ENCODE peak calls at places on chromosomes 12 and 14, in six cellular contexts. B, J, H, A, U and V are unnamed samples.

GRCh38 chr12:95227818-95228356 is 10.3 kb downstream of the VEZT start:
- DNase-seq in B (no peak), J (no peak), H (no peak), A (no peak), U (no peak), V (no peak)

GRCh38 chr12:75842119-75842518 is 189.5 kb downstream of the PHLDA1 start:
- DNase-seq in B (no peak), J (no peak), H (no peak), A (no peak), U (no peak), V (no peak)

GRCh38 chr14:63654346-63654745 is 12.7 kb upstream of the WDR89 start:
- DNase-seq in B (peak), J (peak), H (no peak), A (peak), U (no peak), V (no peak)

GRCh38 chr12:53498235-53498630 is 1.0 kb downstream of the MAP3K12 start:
- DNase-seq in B (no peak), J (no peak), H (no peak), A (no peak), U (no peak), V (no peak)

GRCh38 chr12:10174986-10175614 is 3.2 kb upstream of the OLR1 start:
- DNase-seq in B (no peak), J (no peak), H (peak), A (no peak), U (no peak), V (no peak)

GRCh38 chr12:105226219-105226618 is 9.8 kb downstream of the APPL2 start:
- DNase-seq in B (peak), J (peak), H (no peak), A (peak), U (peak), V (no peak)

GRCh38 chr12:43337571-43338497 is 214.2 kb downstream of the ADAMTS20 start:
- DNase-seq in B (no peak), J (peak), H (peak), A (no peak), U (no peak), V (no peak)

GRCh38 chr12:102468261-102468940 is 12.0 kb downstream of the IGF1 start:
- DNase-seq in B (no peak), J (peak), H (no peak), A (no peak), U (no peak), V (no peak)

GRCh38 chr14:51335521-51335920 is 95.5 kb downstream of the TMX1 start:
- DNase-seq in B (peak), J (no peak), H (no peak), A (no peak), U (peak), V (no peak)

GRCh38 chr12:104201238-104202001 is 14.2 kb upstream of the TXNRD1 start:
- DNase-seq in B (peak), J (peak), H (peak), A (peak), U (peak), V (peak)

DNA sequence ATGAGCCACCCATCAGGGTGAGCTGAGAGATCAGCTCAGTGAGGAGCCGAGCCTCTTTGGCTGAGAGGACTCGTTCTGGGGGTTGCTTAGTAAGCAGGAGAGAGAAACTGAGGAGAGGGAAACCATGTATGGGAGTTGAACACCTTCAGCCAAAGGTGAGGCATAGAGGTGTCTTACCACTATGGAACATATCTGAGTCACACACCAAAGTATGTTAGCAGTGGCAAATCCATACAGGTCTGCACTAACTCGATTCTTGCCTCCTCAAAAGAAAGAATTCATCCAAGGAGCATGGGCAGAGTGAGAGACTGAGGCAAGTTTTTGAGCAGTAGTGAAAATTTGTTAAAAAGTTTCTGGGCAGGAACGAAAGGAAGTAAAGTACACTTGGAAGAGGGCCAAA is 46.7 kb upstream of the RNU6-8 start:
- DNase-seq in B (no peak), J (no peak), H (peak), A (no peak), U (no peak), V (no peak)
- H3K4me3 ChIP-seq in B (no peak), J (no peak), H (no peak), A (no peak), U (no peak), V (no peak)

GRCh38 chr12:123675436-123675835 is 4.5 kb downstream of the TCTN2 start:
- DNase-seq in B (no peak), J (no peak), H (no peak), A (no peak), U (no peak), V (no peak)

GRCh38 chr12:123681605-123682004 is 10.7 kb downstream of the TCTN2 start:
- DNase-seq in B (no peak), J (no peak), H (no peak), A (no peak), U (no peak), V (peak)

DNA sequence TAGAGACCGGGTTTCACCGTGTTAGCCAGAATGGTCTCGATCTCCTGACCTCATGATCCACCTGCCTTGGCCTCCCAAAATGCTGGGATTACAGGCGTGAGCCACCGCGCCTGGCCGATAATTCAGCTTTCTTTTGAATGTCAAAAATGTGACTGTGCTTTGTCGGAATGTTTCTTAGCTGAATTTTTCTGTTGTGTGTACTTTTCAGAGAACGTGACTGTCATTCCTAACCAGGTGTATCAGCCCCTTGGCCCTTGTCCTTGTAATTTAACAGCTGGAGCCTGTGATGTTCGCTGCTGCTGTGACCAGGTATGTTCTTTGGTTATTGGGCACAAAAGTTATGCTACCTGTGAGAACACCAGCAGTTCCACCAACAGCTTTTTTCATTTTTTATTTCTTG is 8.1 kb downstream of the TCTN2 start:
- DNase-seq in B (no peak), J (no peak), H (no peak), A (no peak), U (no peak), V (no peak)
- TF ChIP-seq CTCF in B (no peak), J (no peak), H (no peak), A (no peak), U (no peak), V (no peak)

GRCh38 chr14:99186956-99187690 is 84.9 kb downstream of the BCL11B start:
- DNase-seq in B (no peak), J (no peak), H (no peak), A (no peak), U (no peak), V (no peak)

GRCh38 chr14:99190696-99191662 is 81.0 kb downstream of the BCL11B start:
- DNase-seq in B (no peak), J (no peak), H (peak), A (no peak), U (no peak), V (peak)

GRCh38 chr14:99187858-99188257 is 84.1 kb downstream of the BCL11B start:
- DNase-seq in B (no peak), J (no peak), H (no peak), A (no peak), U (no peak), V (no peak)

GRCh38 chr14:99188721-99189120 is 83.3 kb downstream of the BCL11B start:
- DNase-seq in B (no peak), J (no peak), H (no peak), A (no peak), U (no peak), V (no peak)

DNA sequence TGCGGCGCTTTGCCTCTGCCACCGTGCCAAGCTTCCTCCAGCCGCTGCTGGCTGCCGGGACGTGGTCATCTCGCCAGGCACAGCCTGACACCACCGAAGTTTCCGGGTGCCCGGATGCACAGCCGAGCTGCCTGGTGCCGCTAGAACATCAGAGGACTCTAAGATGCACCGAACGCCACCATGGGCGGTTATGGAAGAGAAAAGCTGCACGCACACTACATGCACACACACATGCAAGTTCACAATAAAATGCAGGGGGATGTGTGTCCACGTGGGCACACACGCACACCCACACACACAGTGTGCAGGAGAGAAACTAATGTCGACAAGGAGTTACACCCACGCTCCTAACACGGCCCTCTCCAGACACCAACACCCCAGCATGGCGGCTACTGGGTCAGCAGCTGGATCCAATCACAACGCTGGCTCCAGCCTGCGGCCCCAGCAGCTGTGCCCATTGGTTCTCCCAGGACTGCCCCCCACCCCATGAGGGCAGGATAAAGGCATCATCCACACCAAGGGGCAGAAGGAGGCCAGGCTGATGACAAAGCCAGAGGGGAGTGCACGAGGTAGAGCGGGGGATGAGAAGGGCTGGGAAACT is 82.7 kb downstream of the BCL11B start:
- DNase-seq in B (no peak), J (no peak), H (no peak), A (no peak), U (no peak), V (no peak)
- H3K4me3 ChIP-seq in B (peak), J (no peak), H (no peak), A (no peak), U (no peak), V (no peak)

DNA sequence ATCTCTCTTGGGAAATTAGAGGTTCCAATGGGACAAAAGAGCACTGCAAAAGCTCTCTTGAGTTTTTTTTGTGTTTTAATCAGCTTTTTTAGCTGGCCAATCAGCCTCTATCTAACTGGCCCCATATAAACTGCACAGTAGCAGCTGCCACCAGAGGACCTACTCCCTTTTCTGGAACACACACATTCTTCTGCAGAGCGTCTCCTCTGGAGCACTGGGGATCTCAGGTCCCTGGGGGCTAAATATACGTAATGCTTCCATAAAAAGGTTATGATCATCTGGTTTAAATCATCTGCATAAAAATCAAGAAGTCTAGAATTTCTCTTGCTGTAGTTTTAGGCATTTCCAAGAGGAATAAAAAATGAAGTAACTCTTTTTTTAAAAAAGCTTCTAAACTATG is 32.3 kb downstream of the TSPAN8 start:
- DNase-seq in B (no peak), J (no peak), H (no peak), A (no peak), U (no peak), V (no peak)
- TF ChIP-seq CTCF in B (no peak), J (no peak), H (no peak), A (no peak), U (no peak), V (no peak)

DNA sequence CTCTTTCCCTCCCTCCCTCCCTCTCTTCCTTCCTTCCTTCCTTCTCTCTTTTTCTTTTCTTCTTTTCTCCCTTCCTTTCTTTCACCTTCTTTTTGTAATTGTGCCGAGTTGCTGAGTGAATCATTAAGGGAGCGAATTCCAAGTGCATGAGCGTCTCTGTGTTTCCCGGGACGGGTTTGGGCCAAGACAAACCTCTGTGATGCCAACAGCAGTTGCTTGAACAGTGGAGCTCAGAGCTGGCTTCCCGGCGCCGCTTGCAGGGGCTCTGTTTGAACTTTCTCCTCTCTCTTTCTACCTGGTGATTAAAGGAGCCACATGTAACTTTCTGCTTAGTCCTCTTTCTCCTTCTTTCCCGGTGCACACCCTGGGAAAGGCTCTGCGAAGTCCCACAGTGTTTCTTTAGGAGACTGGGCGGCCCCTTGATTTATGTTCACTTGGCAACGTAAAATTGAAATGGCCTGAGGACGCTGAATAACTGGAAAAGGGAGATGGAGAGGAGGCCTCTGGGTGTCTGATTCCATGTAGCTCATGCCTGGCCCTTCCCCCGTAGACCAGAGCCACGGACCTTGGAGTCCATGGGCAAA is 33.7 kb upstream of the MAP1LC3B2 start:
- DNase-seq in B (peak), J (peak), H (peak), A (peak), U (peak), V (no peak)
- H3K4me3 ChIP-seq in B (peak), J (peak), H (peak), A (peak), U (no peak), V (no peak)

GRCh38 chr14:97707603-97708002 is 910.4 kb downstream of the VRK1 start:
- DNase-seq in B (no peak), J (no peak), H (no peak), A (no peak), U (no peak), V (peak)
- TF ChIP-seq CTCF in B (no peak), J (no peak), H (no peak), A (no peak), U (no peak), V (no peak)

GRCh38 chr14:23093104-23093503 is 1.8 kb downstream of the ACIN1 start:
- DNase-seq in B (no peak), J (no peak), H (no peak), A (no peak), U (no peak), V (no peak)
- H3K4me3 ChIP-seq in B (peak), J (no peak), H (no peak), A (peak), U (no peak), V (peak)